ENCODE peak calls at places on chromosomes 12 and 14, in ten cellular contexts. One of them, this sample, is unnamed.

GRCh38 chr14:101224356-101225115 is 321.0 kb upstream of the RTL1 start:
- DNase-seq in K562: peak; percentile 25
- DNase-seq in cardiac muscle cell: no peak
- DNase-seq in effector memory CD4-positive, alpha-beta T cell: no peak
- DNase-seq in neural progenitor cell: peak; percentile 59
- DNase-seq in prostate gland: no peak
- DNase-seq in upper lobe of right lung: no peak
- DNase-seq in right lobe of liver: peak; percentile 20
- DNase-seq in GM23248: no peak
- DNase-seq in body of pancreas: peak; percentile 9
- DNase-seq in this sample: no peak

GRCh38 chr12:28795306-28795705 is 353.8 kb upstream of the FAR2 start:
- DNase-seq in K562: no peak
- DNase-seq in cardiac muscle cell: no peak
- DNase-seq in effector memory CD4-positive, alpha-beta T cell: no peak
- DNase-seq in neural progenitor cell: no peak
- DNase-seq in prostate gland: no peak
- DNase-seq in upper lobe of right lung: no peak
- DNase-seq in right lobe of liver: no peak
- DNase-seq in GM23248: peak; percentile 49
- DNase-seq in body of pancreas: no peak
- DNase-seq in this sample: no peak

GRCh38 chr14:65487783-65488578 is 75.5 kb downstream of the FUT8 start:
- DNase-seq in K562: no peak
- DNase-seq in cardiac muscle cell: no peak
- DNase-seq in effector memory CD4-positive, alpha-beta T cell: no peak
- DNase-seq in neural progenitor cell: peak; percentile 21
- DNase-seq in prostate gland: no peak
- DNase-seq in upper lobe of right lung: no peak
- DNase-seq in right lobe of liver: no peak
- DNase-seq in GM23248: no peak
- DNase-seq in body of pancreas: no peak
- DNase-seq in this sample: no peak

GRCh38 chr14:55451398-55451797 is 11.0 kb upstream of the TBPL2 start:
- DNase-seq in K562: no peak
- DNase-seq in cardiac muscle cell: no peak
- DNase-seq in effector memory CD4-positive, alpha-beta T cell: no peak
- DNase-seq in neural progenitor cell: no peak
- DNase-seq in prostate gland: no peak
- DNase-seq in upper lobe of right lung: no peak
- DNase-seq in right lobe of liver: no peak
- DNase-seq in GM23248: peak; percentile 30
- DNase-seq in body of pancreas: no peak
- DNase-seq in this sample: no peak

GRCh38 chr12:32399045-32399372 is 349 bp upstream of the FGD4 start:
- DNase-seq in K562: no peak
- DNase-seq in cardiac muscle cell: no peak
- DNase-seq in effector memory CD4-positive, alpha-beta T cell: no peak
- DNase-seq in neural progenitor cell: no peak
- DNase-seq in prostate gland: no peak
- DNase-seq in upper lobe of right lung: no peak
- DNase-seq in right lobe of liver: no peak
- DNase-seq in GM23248: no peak
- DNase-seq in body of pancreas: no peak
- DNase-seq in this sample: no peak

GRCh38 chr12:52156757-52157565 is 34.9 kb downstream of the KRT80 start:
- DNase-seq in K562: peak; percentile 79
- DNase-seq in cardiac muscle cell: peak; percentile 78
- DNase-seq in effector memory CD4-positive, alpha-beta T cell: peak; percentile 43
- DNase-seq in neural progenitor cell: peak; percentile 84
- DNase-seq in prostate gland: peak; percentile 77
- DNase-seq in upper lobe of right lung: peak; percentile 88
- DNase-seq in right lobe of liver: peak; percentile 80
- DNase-seq in GM23248: peak; percentile 65
- DNase-seq in body of pancreas: peak; percentile 83
- DNase-seq in this sample: no peak

GRCh38 chr14:104886690-104887622 is 21.9 kb downstream of the CEP170B start:
- DNase-seq in K562: no peak
- DNase-seq in cardiac muscle cell: no peak
- DNase-seq in effector memory CD4-positive, alpha-beta T cell: no peak
- DNase-seq in neural progenitor cell: no peak
- DNase-seq in prostate gland: no peak
- DNase-seq in upper lobe of right lung: peak; percentile 57
- DNase-seq in right lobe of liver: no peak
- DNase-seq in GM23248: no peak
- DNase-seq in body of pancreas: peak; percentile 12
- DNase-seq in this sample: peak; percentile 82

GRCh38 chr12:109504068-109504467 is 26.6 kb downstream of the UBE3B start:
- DNase-seq in K562: no peak
- DNase-seq in cardiac muscle cell: no peak
- DNase-seq in effector memory CD4-positive, alpha-beta T cell: no peak
- DNase-seq in neural progenitor cell: no peak
- DNase-seq in prostate gland: no peak
- DNase-seq in upper lobe of right lung: no peak
- DNase-seq in right lobe of liver: no peak
- DNase-seq in GM23248: no peak
- DNase-seq in body of pancreas: no peak
- DNase-seq in this sample: no peak

GRCh38 chr14:53151867-53152626 is 1.1 kb downstream of the DDHD1 start:
- DNase-seq in K562: peak; percentile 20
- DNase-seq in cardiac muscle cell: peak; percentile 42
- DNase-seq in effector memory CD4-positive, alpha-beta T cell: peak; percentile 43
- DNase-seq in neural progenitor cell: peak; percentile 61
- DNase-seq in prostate gland: peak; percentile 56
- DNase-seq in upper lobe of right lung: peak; percentile 81
- DNase-seq in right lobe of liver: peak; percentile 72
- DNase-seq in GM23248: peak; percentile 79
- DNase-seq in body of pancreas: peak; percentile 65
- DNase-seq in this sample: peak; percentile 90

GRCh38 chr12:114812858-114813761 is 129.1 kb upstream of the TBX3 start:
- DNase-seq in K562: no peak
- DNase-seq in cardiac muscle cell: no peak
- DNase-seq in effector memory CD4-positive, alpha-beta T cell: no peak
- DNase-seq in neural progenitor cell: peak; percentile 77
- DNase-seq in prostate gland: peak; percentile 51
- DNase-seq in upper lobe of right lung: no peak
- DNase-seq in right lobe of liver: no peak
- DNase-seq in GM23248: no peak
- DNase-seq in body of pancreas: no peak
- DNase-seq in this sample: no peak

GRCh38 chr12:91483471-91483985 is 300.9 kb upstream of the DCN start:
- DNase-seq in K562: no peak
- DNase-seq in cardiac muscle cell: no peak
- DNase-seq in effector memory CD4-positive, alpha-beta T cell: no peak
- DNase-seq in neural progenitor cell: no peak
- DNase-seq in prostate gland: no peak
- DNase-seq in upper lobe of right lung: no peak
- DNase-seq in right lobe of liver: no peak
- DNase-seq in GM23248: no peak
- DNase-seq in body of pancreas: no peak
- DNase-seq in this sample: no peak

GRCh38 chr12:132148368-132149045 is 4.2 kb downstream of the NOC4L start:
- DNase-seq in K562: no peak
- DNase-seq in cardiac muscle cell: no peak
- DNase-seq in effector memory CD4-positive, alpha-beta T cell: no peak
- DNase-seq in neural progenitor cell: no peak
- DNase-seq in prostate gland: no peak
- DNase-seq in upper lobe of right lung: peak; percentile 55
- DNase-seq in right lobe of liver: peak; percentile 37
- DNase-seq in GM23248: no peak
- DNase-seq in body of pancreas: no peak
- DNase-seq in this sample: peak; percentile 73

GRCh38 chr14:99602054-99602787 is 1.8 kb downstream of the CCDC85C start:
- DNase-seq in K562: no peak
- DNase-seq in cardiac muscle cell: peak; percentile 41
- DNase-seq in effector memory CD4-positive, alpha-beta T cell: no peak
- DNase-seq in neural progenitor cell: peak; percentile 30
- DNase-seq in prostate gland: peak; percentile 23
- DNase-seq in upper lobe of right lung: peak; percentile 79
- DNase-seq in right lobe of liver: peak; percentile 84
- DNase-seq in GM23248: peak; percentile 45
- DNase-seq in body of pancreas: peak; percentile 52
- DNase-seq in this sample: peak; percentile 70

GRCh38 chr14:99603965-99604765 is at the start of gene CCDC85C:
- DNase-seq in K562: peak; percentile 97
- DNase-seq in cardiac muscle cell: peak; percentile 98
- DNase-seq in effector memory CD4-positive, alpha-beta T cell: peak; percentile 94
- DNase-seq in neural progenitor cell: peak; percentile 99
- DNase-seq in prostate gland: peak; percentile 94
- DNase-seq in upper lobe of right lung: peak; percentile 97
- DNase-seq in right lobe of liver: peak; percentile 97
- DNase-seq in GM23248: peak; percentile 98
- DNase-seq in body of pancreas: peak; percentile 97
- DNase-seq in this sample: peak; percentile 91

GRCh38 chr14:99602788-99603415 is 1.1 kb downstream of the CCDC85C start:
- DNase-seq in K562: no peak
- DNase-seq in cardiac muscle cell: peak; percentile 42
- DNase-seq in effector memory CD4-positive, alpha-beta T cell: no peak
- DNase-seq in neural progenitor cell: peak; percentile 50
- DNase-seq in prostate gland: no peak
- DNase-seq in upper lobe of right lung: no peak
- DNase-seq in right lobe of liver: no peak
- DNase-seq in GM23248: no peak
- DNase-seq in body of pancreas: no peak
- DNase-seq in this sample: peak; percentile 89

GRCh38 chr14:99604766-99605298 is 825 bp upstream of the CCDC85C start:
- DNase-seq in K562: peak; percentile 22
- DNase-seq in cardiac muscle cell: peak; percentile 78
- DNase-seq in effector memory CD4-positive, alpha-beta T cell: no peak
- DNase-seq in neural progenitor cell: peak; percentile 82
- DNase-seq in prostate gland: no peak
- DNase-seq in upper lobe of right lung: peak; percentile 80
- DNase-seq in right lobe of liver: no peak
- DNase-seq in GM23248: peak; percentile 77
- DNase-seq in body of pancreas: peak; percentile 53
- DNase-seq in this sample: no peak

GRCh38 chr14:99603471-99603933 is 505 bp downstream of the CCDC85C start:
- DNase-seq in K562: no peak
- DNase-seq in cardiac muscle cell: peak; percentile 57
- DNase-seq in effector memory CD4-positive, alpha-beta T cell: peak; percentile 34
- DNase-seq in neural progenitor cell: peak; percentile 77
- DNase-seq in prostate gland: no peak
- DNase-seq in upper lobe of right lung: peak; percentile 75
- DNase-seq in right lobe of liver: no peak
- DNase-seq in GM23248: peak; percentile 62
- DNase-seq in body of pancreas: peak; percentile 58
- DNase-seq in this sample: no peak
- H3K4me1 ChIP-seq in K562: peaks cover 48% of the 10 kb centered on the region
- H3K4me1 ChIP-seq in cardiac muscle cell: peaks cover 37% of the 10 kb centered on the region
- H3K4me1 ChIP-seq in effector memory CD4-positive, alpha-beta T cell: peaks cover 15% of the 10 kb centered on the region
- H3K4me1 ChIP-seq in neural progenitor cell: peaks cover 56% of the 10 kb centered on the region
- H3K4me1 ChIP-seq in prostate gland: peaks cover 13% of the 10 kb centered on the region
- H3K4me1 ChIP-seq in upper lobe of right lung: peaks cover 39% of the 10 kb centered on the region
- H3K4me1 ChIP-seq in right lobe of liver: peaks cover 5% of the 10 kb centered on the region
- H3K4me1 ChIP-seq in GM23248: peaks cover 12% of the 10 kb centered on the region
- H3K4me1 ChIP-seq in body of pancreas: peaks cover 61% of the 10 kb centered on the region
- H3K4me1 ChIP-seq in this sample: peaks cover 52% of the 10 kb centered on the region

GRCh38 chr12:64390275-64390851 is at the start of gene C12orf56:
- DNase-seq in K562: no peak
- DNase-seq in cardiac muscle cell: peak; percentile 34
- DNase-seq in effector memory CD4-positive, alpha-beta T cell: no peak
- DNase-seq in neural progenitor cell: peak; percentile 55
- DNase-seq in prostate gland: no peak
- DNase-seq in upper lobe of right lung: no peak
- DNase-seq in right lobe of liver: no peak
- DNase-seq in GM23248: peak; percentile 67
- DNase-seq in body of pancreas: peak; percentile 17
- DNase-seq in this sample: peak; percentile 85
- H3K4me3 ChIP-seq in K562: no peak within 1 kb of the TSS
- H3K4me3 ChIP-seq in cardiac muscle cell: peak within 1 kb of the TSS; percentile 7
- H3K4me3 ChIP-seq in effector memory CD4-positive, alpha-beta T cell: peak within 1 kb of the TSS; percentile 63
- H3K4me3 ChIP-seq in neural progenitor cell: peak within 1 kb of the TSS; percentile 35
- H3K4me3 ChIP-seq in prostate gland: peak within 1 kb of the TSS; percentile 29
- H3K4me3 ChIP-seq in upper lobe of right lung: peak within 1 kb of the TSS; percentile 44
- H3K4me3 ChIP-seq in right lobe of liver: peak within 1 kb of the TSS; percentile 26
- H3K4me3 ChIP-seq in GM23248: peak within 1 kb of the TSS; percentile 70
- H3K4me3 ChIP-seq in body of pancreas: peak within 1 kb of the TSS; percentile 2
- H3K4me3 ChIP-seq in this sample: peak within 1 kb of the TSS; percentile 33

DNA sequence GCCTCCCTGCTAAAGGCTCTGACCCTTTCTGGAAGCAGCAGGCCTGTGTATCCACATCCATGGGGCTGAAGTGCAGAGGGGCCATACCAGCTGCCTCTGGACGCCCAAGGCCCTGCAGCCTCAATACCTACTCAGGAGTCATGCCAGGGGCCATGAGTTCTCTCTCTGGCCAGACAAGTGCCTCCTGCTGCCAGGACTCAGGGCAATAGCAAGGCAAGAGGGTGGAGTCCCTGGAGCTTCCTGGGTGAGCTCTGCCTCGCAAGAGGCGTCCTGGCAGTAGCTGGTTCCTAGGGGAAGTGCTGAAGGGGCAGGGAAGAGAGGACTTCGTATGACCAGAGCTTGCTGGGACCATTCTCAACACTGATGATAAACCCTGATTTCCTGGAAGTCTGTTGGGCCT is 10.9 kb upstream of the ENDOU start:
- DNase-seq in K562: no peak
- DNase-seq in cardiac muscle cell: no peak
- DNase-seq in effector memory CD4-positive, alpha-beta T cell: no peak
- DNase-seq in neural progenitor cell: no peak
- DNase-seq in prostate gland: no peak
- DNase-seq in upper lobe of right lung: no peak
- DNase-seq in right lobe of liver: no peak
- DNase-seq in GM23248: no peak
- DNase-seq in body of pancreas: no peak
- DNase-seq in this sample: peak; percentile 65
- H3K4me1 ChIP-seq in K562: peaks cover 56% of the 10 kb centered on the region
- H3K4me1 ChIP-seq in cardiac muscle cell: peaks cover 20% of the 10 kb centered on the region
- H3K4me1 ChIP-seq in effector memory CD4-positive, alpha-beta T cell: peaks cover 10% of the 10 kb centered on the region
- H3K4me1 ChIP-seq in neural progenitor cell: peaks cover 18% of the 10 kb centered on the region
- H3K4me1 ChIP-seq in prostate gland: no peaks in the 10 kb centered on the region
- H3K4me1 ChIP-seq in upper lobe of right lung: peaks cover 51% of the 10 kb centered on the region
- H3K4me1 ChIP-seq in right lobe of liver: peaks cover 5% of the 10 kb centered on the region
- H3K4me1 ChIP-seq in GM23248: peaks cover 11% of the 10 kb centered on the region
- H3K4me1 ChIP-seq in body of pancreas: peaks cover 27% of the 10 kb centered on the region
- H3K4me1 ChIP-seq in this sample: peaks cover 54% of the 10 kb centered on the region

DNA sequence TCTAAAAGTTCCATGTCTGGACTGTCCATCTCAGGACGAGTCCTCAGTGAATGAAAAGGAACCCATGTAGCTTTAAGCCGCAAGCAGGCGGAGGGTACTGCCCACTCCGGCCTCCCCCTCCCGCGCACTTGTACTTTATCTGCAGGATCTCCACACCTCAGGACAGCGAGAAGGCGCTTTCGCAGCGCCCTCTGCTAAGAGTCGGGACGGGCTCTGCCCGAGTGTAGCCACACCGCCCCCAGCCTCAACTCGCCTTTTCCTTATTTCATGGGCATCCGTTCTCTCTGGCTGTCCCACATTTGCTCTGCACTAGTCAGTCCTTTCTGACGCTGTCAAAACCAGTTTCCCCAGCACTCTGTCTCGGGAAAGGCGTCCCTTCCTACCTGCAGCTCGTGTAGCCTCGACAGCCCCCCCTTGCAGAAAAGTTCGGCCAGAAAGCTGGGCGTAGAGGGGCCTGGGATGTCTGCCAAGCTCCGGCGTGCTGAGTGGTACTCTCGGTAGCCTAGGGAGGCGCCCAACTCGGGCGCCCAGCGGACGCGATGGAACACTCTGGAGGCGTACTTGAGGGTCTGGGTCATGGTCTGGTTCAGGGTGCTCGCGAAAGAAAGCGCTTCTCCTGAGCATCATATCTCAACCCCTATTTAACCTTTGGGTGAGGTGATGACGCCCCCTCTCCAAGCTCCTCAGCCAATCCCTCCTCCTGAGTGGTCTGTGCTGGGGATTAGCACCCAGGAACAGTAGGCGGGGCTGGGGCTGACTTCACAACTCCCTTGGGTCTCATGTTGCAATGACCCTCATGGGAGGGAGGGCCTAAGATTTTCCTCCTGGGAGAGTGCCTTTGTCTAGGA is at the start of gene CYP27B1:
- DNase-seq in K562: peak; percentile 47
- DNase-seq in cardiac muscle cell: peak; percentile 45
- DNase-seq in effector memory CD4-positive, alpha-beta T cell: no peak
- DNase-seq in neural progenitor cell: peak; percentile 79
- DNase-seq in prostate gland: no peak
- DNase-seq in upper lobe of right lung: peak; percentile 77
- DNase-seq in right lobe of liver: no peak
- DNase-seq in GM23248: peak; percentile 52
- DNase-seq in body of pancreas: no peak
- DNase-seq in this sample: peak; percentile 82
- H3K4me3 ChIP-seq in K562: no peak within 1 kb of the TSS
- H3K4me3 ChIP-seq in cardiac muscle cell: peak within 1 kb of the TSS; percentile 9
- H3K4me3 ChIP-seq in effector memory CD4-positive, alpha-beta T cell: peak within 1 kb of the TSS; percentile 68
- H3K4me3 ChIP-seq in neural progenitor cell: peak within 1 kb of the TSS; percentile 44
- H3K4me3 ChIP-seq in prostate gland: peak within 1 kb of the TSS; percentile 16
- H3K4me3 ChIP-seq in upper lobe of right lung: peak within 1 kb of the TSS; percentile 54
- H3K4me3 ChIP-seq in right lobe of liver: peak within 1 kb of the TSS; percentile 26
- H3K4me3 ChIP-seq in GM23248: peak within 1 kb of the TSS; percentile 65
- H3K4me3 ChIP-seq in body of pancreas: peak within 1 kb of the TSS; percentile 19
- H3K4me3 ChIP-seq in this sample: peak within 1 kb of the TSS; percentile 42

This sample was measured in upper lobe of left lung.